ENCODE peak calls at places on chromosomes 2 and 18, in ten cellular contexts. E, A, P, O, Y, N, Z, X, K and I are unnamed samples.

GRCh38 chr2:192194866-192195547 is at the start of gene TMEFF2:
- DNase-seq in A (peak), P (no peak), E (peak), O (peak), N (peak), Y (no peak), Z (no peak), X (peak), K (peak), I (peak)

GRCh38 chr2:166375736-166376487 is at the start of gene SCN9A:
- DNase-seq in Z (no peak), K (peak), E (peak), O (peak), X (peak), Y (no peak), N (peak), P (no peak), A (peak), I (peak)

GRCh38 chr18:8969639-8970378 is 132.7 kb upstream of the NDUFV2 start:
- DNase-seq in Y (no peak), X (no peak), P (no peak), N (no peak), A (no peak), K (no peak), O (no peak), E (peak), Z (no peak), I (no peak)

GRCh38 chr2:9145109-9145751 is 61.4 kb upstream of the ASAP2 start:
- DNase-seq in O (no peak), P (peak), Z (no peak), K (no peak), A (no peak), N (no peak), Y (no peak), X (peak), E (peak), I (peak)

GRCh38 chr18:34158881-34159690 is 65.6 kb downstream of the NOL4 start:
- DNase-seq in Z (no peak), O (peak), N (peak), E (peak), Y (no peak), K (peak), A (no peak), X (peak), P (no peak), I (peak)

GRCh38 chr2:237222683-237223082 is 137.0 kb downstream of the COPS8 start:
- DNase-seq in N (no peak), P (no peak), Z (no peak), A (no peak), Y (no peak), K (no peak), E (peak), X (no peak), O (no peak), I (no peak)

GRCh38 chr2:208335-208734 is 55.5 kb downstream of the SH3YL1 start:
- DNase-seq in N (no peak), P (no peak), E (no peak), O (no peak), X (no peak), K (no peak), A (no peak), Y (no peak), Z (no peak), I (no peak)

GRCh38 chr2:74503506-74504475 is 3.7 kb downstream of the PCGF1 start:
- DNase-seq in O (no peak), P (peak), N (no peak), X (no peak), Z (no peak), E (no peak), Y (no peak), A (no peak), K (no peak), I (no peak)

GRCh38 chr18:35511833-35512232 is 14.1 kb upstream of the INO80C start:
- DNase-seq in X (no peak), O (no peak), A (no peak), Y (no peak), K (no peak), N (no peak), E (no peak), Z (no peak), P (no peak), I (no peak)

GRCh38 chr18:48028081-48028480 is 97.6 kb upstream of the SMAD2 start:
- DNase-seq in O (no peak), K (peak), A (no peak), P (no peak), Z (no peak), Y (no peak), E (no peak), N (peak), X (no peak), I (no peak)

GRCh38 chr2:160288324-160288723 is 88.3 kb upstream of the ITGB6 start:
- DNase-seq in K (no peak), P (no peak), O (no peak), A (no peak), N (no peak), Y (no peak), Z (no peak), E (peak), X (no peak), I (no peak)

GRCh38 chr2:196783431-196784094 is 15.9 kb downstream of the GTF3C3 start:
- DNase-seq in K (no peak), P (peak), E (peak), X (no peak), A (peak), Z (no peak), Y (no peak), N (no peak), O (no peak), I (peak)

GRCh38 chr2:240593026-240593702 is 6.6 kb downstream of the CAPN10 start:
- DNase-seq in O (no peak), K (peak), Y (no peak), Z (no peak), A (no peak), P (no peak), E (no peak), N (peak), X (no peak), I (no peak)

GRCh38 chr2:38935568-38936172 is 46.0 kb downstream of the ARHGEF33 start:
- DNase-seq in A (no peak), X (no peak), E (peak), P (peak), N (no peak), K (no peak), Z (no peak), Y (no peak), O (no peak), I (peak)

GRCh38 chr2:171403181-171403580 is 30.6 kb downstream of the METTL8 start:
- DNase-seq in O (no peak), A (no peak), X (no peak), Z (no peak), P (no peak), K (no peak), Y (no peak), N (no peak), E (peak), I (no peak)

GRCh38 chr2:120287183-120288015 is 34.7 kb downstream of the RALB start:
- DNase-seq in P (peak), E (peak), O (no peak), A (peak), Y (no peak), N (no peak), X (no peak), K (no peak), Z (no peak), I (peak)

GRCh38 chr18:49878567-49878966 is 65.2 kb upstream of the ACAA2 start:
- DNase-seq in K (no peak), E (peak), X (no peak), A (no peak), Z (no peak), P (peak), O (no peak), Y (no peak), N (no peak), I (peak)

GRCh38 chr2:36413218-36413617 is 57.6 kb downstream of the CRIM1 start:
- DNase-seq in Y (no peak), A (no peak), O (no peak), N (no peak), Z (no peak), X (no peak), E (no peak), K (no peak), P (no peak), I (no peak)

GRCh38 chr2:105403785-105404698 is 5.2 kb upstream of the FHL2 start:
- DNase-seq in P (peak), O (no peak), A (no peak), K (peak), X (no peak), N (no peak), Y (no peak), Z (no peak), E (peak), I (peak)

GRCh38 chr2:1769703-1770422 is 25.5 kb upstream of the PXDN start:
- DNase-seq in Y (no peak), A (peak), K (peak), O (peak), X (peak), Z (no peak), N (peak), P (peak), E (peak), I (peak)

GRCh38 chr2:74383254-74383653 is 3.1 kb upstream of the DCTN1 start:
- DNase-seq in Y (no peak), P (no peak), E (no peak), O (no peak), K (no peak), X (no peak), A (no peak), Z (no peak), N (no peak), I (peak)

GRCh38 chr2:10382313-10383061 is 65.6 kb downstream of the ODC1 start:
- DNase-seq in E (no peak), K (no peak), Y (no peak), N (peak), Z (peak), A (peak), X (no peak), O (no peak), P (no peak), I (peak)

GRCh38 chr2:127047054-127047453 is 59.9 kb downstream of the BIN1 start:
- DNase-seq in K (no peak), X (peak), Y (no peak), O (no peak), E (no peak), N (peak), A (no peak), Z (no peak), P (no peak), I (no peak)

GRCh38 chr2:224401641-224402342 is at the start of gene FAM124B:
- DNase-seq in O (no peak), P (no peak), N (peak), E (peak), A (peak), Y (no peak), X (peak), Z (no peak), K (no peak), I (peak)

GRCh38 chr2:229712125-229712524 is 2.2 kb downstream of the DNER start:
- DNase-seq in Y (no peak), A (no peak), X (no peak), E (no peak), K (no peak), P (peak), Z (no peak), O (no peak), N (no peak), I (peak)

GRCh38 chr2:110961024-110961423 is 159.7 kb upstream of the BCL2L11 start:
- DNase-seq in K (no peak), E (no peak), N (no peak), X (no peak), Z (no peak), O (no peak), Y (no peak), P (no peak), A (no peak), I (no peak)

GRCh38 chr2:26516781-26517180 is 38.9 kb upstream of the OTOF start:
- DNase-seq in Y (no peak), N (no peak), K (no peak), Z (no peak), P (no peak), A (no peak), X (no peak), E (no peak), O (no peak), I (no peak)